ENCODE peak calls at places on chromosomes 12 and 14, in four cellular contexts. T is stimulated activated CD4-positive, alpha-beta T cell treated with anti-CD3 and anti-CD28 coated beads, Interleukin-15, amount 100 ng/mL, for 24 hours; B is ELF-1; R is activated CD8-positive, alpha-beta memory T cell treated with anti-CD3 and anti-CD28 coated beads for 4 hours. J is an unnamed sample.

GRCh38 chr12:19779393-19780056 is 340.2 kb downstream of the AEBP2 start:
- DNase-seq in T (no peak), B (peak), R (no peak), J (no peak)

GRCh38 chr12:1518763-1519516 is 75.4 kb downstream of the FBXL14 start:
- DNase-seq in T (no peak), B (no peak), R (no peak), J (no peak)

GRCh38 chr12:52327086-52327829 is 6.1 kb upstream of the KRT83 start:
- DNase-seq in T (peak), B (peak), R (peak), J (peak)

GRCh38 chr12:131604146-131604844 is 106.6 kb upstream of the SFSWAP start:
- DNase-seq in T (peak), B (no peak), R (no peak), J (no peak)

GRCh38 chr12:11836282-11836963 is 186.9 kb downstream of the ETV6 start:
- DNase-seq in T (peak), B (no peak), R (peak), J (no peak)

GRCh38 chr12:122031342-122032216 is 9.9 kb downstream of the BCL7A start:
- DNase-seq in T (peak), B (peak), R (no peak), J (no peak)

GRCh38 chr14:105203057-105203494 is 22.0 kb upstream of the NUDT14 start:
- DNase-seq in T (peak), B (peak), R (peak), J (no peak)

GRCh38 chr12:232731-233614 is 19.0 kb upstream of the SLC6A12 start:
- DNase-seq in T (no peak), B (no peak), R (no peak), J (no peak)

GRCh38 chr14:68084256-68084655 is 264.7 kb downstream of the RAD51B start:
- DNase-seq in T (no peak), B (no peak), R (no peak), J (no peak)

GRCh38 chr12:68446896-68447806 is 115.0 kb upstream of the MDM1 start:
- DNase-seq in T (no peak), B (peak), R (no peak), J (peak)

GRCh38 chr12:93944196-93944595 is 204.2 kb upstream of the PLXNC1 start:
- DNase-seq in T (no peak), B (no peak), R (no peak), J (no peak)

GRCh38 chr12:132366341-132366861 is 37.0 kb upstream of the GALNT9 start:
- DNase-seq in T (no peak), B (no peak), R (no peak), J (no peak)

GRCh38 chr12:79706156-79706555 is 15.4 kb upstream of the PAWR start:
- DNase-seq in T (no peak), B (no peak), R (no peak), J (no peak)

GRCh38 chr14:54173782-54174181 is 217.2 kb upstream of the BMP4 start:
- DNase-seq in T (no peak), B (no peak), R (no peak), J (no peak)

GRCh38 chr12:64618953-64619590 is 8.8 kb downstream of the RASSF3 start:
- DNase-seq in T (no peak), B (no peak), R (no peak), J (no peak)

J was measured in SHP77 treated with DMSO at 0.1 percent for 48 hours.